ENCODE peak calls at places on chromosomes 11 and 22, in six cellular contexts. Q is neural progenitor cell; S is upper lobe of right lung; L is CD8-positive, alpha-beta memory T cell; I is psoas muscle; U is CD4-positive, alpha-beta memory T cell. P is an unnamed sample.

GRCh38 chr11:9704037-9704436 is 40.2 kb downstream of the SWAP70 start:
- DNase-seq in Q (no peak), S (no peak), L (no peak), I (no peak), U (no peak), P (no peak)

GRCh38 chr22:16955678-16956210 is 52.3 kb downstream of the GAB4 start:
- DNase-seq in Q (no peak), S (no peak), L (no peak), I (no peak), U (no peak), P (no peak)

GRCh38 chr11:65717906-65718305 is 2.7 kb downstream of the RNASEH2C start:
- DNase-seq in Q (no peak), S (no peak), L (no peak), I (no peak), U (no peak), P (no peak)

GRCh38 chr22:20407829-20408228 is 13.9 kb downstream of the ZNF74 start:
- DNase-seq in Q (no peak), S (peak; percentile 12), L (no peak), I (no peak), U (no peak), P (no peak)

GRCh38 chr11:119774180-119774763 is 45.3 kb upstream of the NECTIN1 start:
- DNase-seq in Q (peak; percentile 85), S (peak; percentile 36), L (no peak), I (no peak), U (no peak), P (no peak)

GRCh38 chr11:19777032-19777341 is 64.3 kb downstream of the NAV2 start:
- DNase-seq in Q (peak; percentile 70), S (peak; percentile 79), L (no peak), I (no peak), U (no peak), P (no peak)

GRCh38 chr11:117545706-117546105 is 218.1 kb downstream of the CEP164 start:
- DNase-seq in Q (no peak), S (no peak), L (peak; percentile 23), I (no peak), U (no peak), P (no peak)

GRCh38 chr22:22342697-22343602 is 98.4 kb downstream of the VPREB1 start:
- DNase-seq in Q (peak; percentile 93), S (peak; percentile 80), L (peak; percentile 69), I (no peak), U (peak; percentile 51), P (no peak)

GRCh38 chr22:44151661-44152060 is 29.1 kb upstream of the PARVG start:
- DNase-seq in Q (no peak), S (no peak), L (no peak), I (no peak), U (no peak), P (no peak)

GRCh38 chr11:94553938-94554337 is 10.2 kb downstream of the FUT4 start:
- DNase-seq in Q (no peak), S (no peak), L (no peak), I (no peak), U (no peak), P (no peak)

GRCh38 chr11:32006799-32007388 is 84.0 kb upstream of the RCN1 start:
- DNase-seq in Q (peak; percentile 74), S (no peak), L (no peak), I (no peak), U (peak; percentile 26), P (no peak)

GRCh38 chr22:24526191-24526590 is 28.7 kb downstream of the GUCD1 start:
- DNase-seq in Q (no peak), S (no peak), L (no peak), I (no peak), U (no peak), P (no peak)

GRCh38 chr11:79353706-79354105 is 87.1 kb downstream of the TENM4 start:
- DNase-seq in Q (no peak), S (no peak), L (no peak), I (no peak), U (no peak), P (no peak)

GRCh38 chr22:38965614-38966378 is 8.4 kb downstream of the APOBEC3A start:
- DNase-seq in Q (no peak), S (no peak), L (peak; percentile 36), I (no peak), U (no peak), P (no peak)

GRCh38 chr11:131694526-131695424 is 324.4 kb downstream of the NTM start:
- DNase-seq in Q (peak; percentile 88), S (peak; percentile 90), L (no peak), I (peak; percentile 78), U (peak; percentile 33), P (peak; percentile 78)

GRCh38 chr11:107689317-107690202 is 22.3 kb downstream of the SLN start:
- DNase-seq in Q (peak; percentile 84), S (peak; percentile 77), L (peak; percentile 64), I (peak; percentile 53), U (peak; percentile 40), P (peak; percentile 79)

GRCh38 chr22:45818130-45819085 is 146.8 kb downstream of the ATXN10 start:
- DNase-seq in Q (peak; percentile 51), S (no peak), L (no peak), I (no peak), U (no peak), P (no peak)

GRCh38 chr22:25970348-25970995 is 198.8 kb upstream of the SEZ6L start:
- DNase-seq in Q (peak; percentile 49), S (no peak), L (no peak), I (peak; percentile 22), U (no peak), P (no peak)

GRCh38 chr11:35144103-35144741 is 5.3 kb downstream of the CD44 start:
- DNase-seq in Q (no peak), S (peak; percentile 67), L (peak; percentile 80), I (no peak), U (peak; percentile 67), P (no peak)

GRCh38 chr11:18466402-18466801 is 10.7 kb downstream of the LDHAL6A start:
- DNase-seq in Q (no peak), S (no peak), L (no peak), I (no peak), U (no peak), P (no peak)

GRCh38 chr11:36015806-36016205 is 71.9 kb downstream of the LDLRAD3 start:
- DNase-seq in Q (no peak), S (no peak), L (no peak), I (peak; percentile 56), U (no peak), P (peak; percentile 74)

GRCh38 chr11:57903441-57904123 is 120.1 kb upstream of the OR9Q1 start:
- DNase-seq in Q (no peak), S (no peak), L (no peak), I (peak; percentile 10), U (no peak), P (no peak)

GRCh38 chr11:46435679-46436078 is 44.1 kb upstream of the CHRM4 start:
- DNase-seq in Q (no peak), S (no peak), L (no peak), I (no peak), U (no peak), P (no peak)

GRCh38 chr11:102807921-102808320 is 10.0 kb upstream of the MMP1 start:
- DNase-seq in Q (peak; percentile 77), S (peak; percentile 65), L (no peak), I (no peak), U (no peak), P (no peak)

GRCh38 chr11:34940026-34940677 is 23.7 kb downstream of the PDHX start:
- DNase-seq in Q (no peak), S (no peak), L (no peak), I (no peak), U (no peak), P (no peak)

GRCh38 chr11:3206128-3206921 is 12.3 kb downstream of the MRGPRG start:
- DNase-seq in Q (no peak), S (no peak), L (peak; percentile 22), I (peak; percentile 3), U (no peak), P (no peak)

DNA sequence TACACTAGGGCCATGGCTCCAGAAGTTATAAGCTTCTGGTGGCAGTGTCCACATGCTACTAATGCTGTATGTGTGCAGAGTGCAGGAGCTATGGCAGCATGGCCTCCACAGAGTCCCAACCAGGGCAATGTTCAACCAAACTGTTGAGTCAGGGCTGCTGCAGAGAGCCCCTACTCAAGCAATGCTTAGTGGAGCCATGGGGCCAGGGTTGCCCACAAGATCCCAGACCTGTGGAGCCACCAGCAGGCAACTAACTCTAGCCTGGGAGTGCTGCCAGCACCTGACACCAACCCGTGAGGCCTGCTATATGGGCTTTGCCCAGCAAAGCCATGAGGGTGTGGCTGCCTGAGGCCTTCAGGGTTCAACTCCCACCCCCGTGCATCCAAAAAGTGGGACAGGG is 655.2 kb downstream of the TBC1D22A start:
- DNase-seq in Q (no peak), S (no peak), L (no peak), I (no peak), U (no peak), P (no peak)
- H3K9me3 ChIP-seq in Q (peaks cover 26% of the 10 kb centered on the region), S (no peaks in the 10 kb centered on the region), L (no peaks in the 10 kb centered on the region), I (no peaks in the 10 kb centered on the region), U (no peaks in the 10 kb centered on the region), P (no peaks in the 10 kb centered on the region)

DNA sequence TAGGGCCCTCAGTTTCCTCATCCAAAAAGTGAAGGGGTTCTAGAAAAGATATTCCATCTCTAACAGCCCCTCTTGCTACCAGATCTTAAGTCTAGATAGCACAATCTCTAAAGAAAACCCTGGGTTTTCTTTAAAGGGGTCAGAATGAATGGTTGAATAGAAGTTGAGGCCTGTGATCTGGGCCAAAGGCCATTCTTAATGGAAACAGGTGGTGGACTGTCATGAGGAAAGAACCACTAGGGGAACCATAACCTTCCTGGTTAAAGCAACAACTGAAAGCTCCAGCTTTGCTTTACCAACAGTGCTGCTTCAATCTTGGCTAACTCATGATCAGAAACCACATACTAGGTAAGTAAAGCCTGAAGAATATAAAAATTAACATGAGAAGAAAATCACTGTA is 1.8 kb downstream of the CELF1 start:
- DNase-seq in Q (peak; percentile 63), S (no peak), L (no peak), I (no peak), U (peak; percentile 7), P (no peak)
- H3K27ac ChIP-seq in Q (no peak overlapping the region), S (peak overlapping the region; percentile 93), L (peak overlapping the region; percentile 59), I (peak overlapping the region; percentile 98), U (peak overlapping the region; percentile 88), P (no peak overlapping the region)

DNA sequence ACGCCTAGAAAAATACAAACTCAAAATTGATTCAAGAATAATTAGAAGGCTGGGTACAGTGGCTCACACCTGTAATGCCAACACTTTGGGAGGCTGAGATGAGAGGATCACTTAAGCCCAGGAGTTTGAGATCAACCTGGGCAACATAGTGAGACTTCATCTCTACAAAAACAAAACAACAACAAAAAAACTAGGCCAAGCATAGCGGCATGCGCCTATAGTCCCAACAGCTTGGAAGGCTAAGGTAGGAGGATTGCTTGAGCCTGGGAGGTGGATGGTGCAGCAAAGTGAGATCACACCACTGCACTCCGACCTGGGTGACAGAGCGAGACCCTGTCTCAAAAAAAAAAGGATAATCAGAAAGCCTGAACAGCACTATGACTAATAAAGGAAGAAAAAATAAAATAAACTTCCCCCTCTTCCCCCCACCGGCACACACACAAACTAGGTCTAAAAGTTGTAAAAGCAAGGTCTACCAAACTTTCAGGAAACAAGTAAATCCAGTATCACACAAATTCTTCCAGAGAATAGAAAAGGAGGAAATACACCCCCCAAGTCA is 35.8 kb downstream of the RRAS2 start:
- DNase-seq in Q (no peak), S (no peak), L (no peak), I (no peak), U (no peak), P (no peak)
- H3K4me3 ChIP-seq in Q (no peak overlapping the region), S (no peak overlapping the region), L (no peak overlapping the region), I (no peak overlapping the region), U (no peak overlapping the region), P (no peak overlapping the region)

DNA sequence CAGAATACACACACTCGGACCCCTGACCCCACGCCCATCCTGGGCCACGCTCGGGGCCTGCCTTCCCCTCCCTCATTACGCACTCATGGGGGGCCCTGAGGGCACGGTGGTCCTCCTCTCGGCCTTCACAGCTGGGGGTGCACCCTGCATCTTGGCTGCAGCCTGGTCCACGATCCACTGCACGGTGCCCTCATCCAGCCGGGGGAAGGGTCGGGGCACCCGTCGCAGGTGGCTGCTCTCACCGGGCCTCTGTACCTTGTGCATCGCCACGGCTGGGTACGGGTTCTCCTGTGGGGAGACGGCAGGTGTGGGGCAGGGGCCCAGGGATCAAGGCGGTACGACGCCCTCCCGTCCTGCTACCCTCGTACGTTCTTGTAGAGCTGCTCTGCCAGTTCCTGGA is 10.4 kb downstream of the SBF1 start:
- DNase-seq in Q (no peak), S (no peak), L (no peak), I (no peak), U (no peak), P (no peak)
- H3K9me3 ChIP-seq in Q (no peaks in the 10 kb centered on the region), S (no peaks in the 10 kb centered on the region), L (no peaks in the 10 kb centered on the region), I (no peaks in the 10 kb centered on the region), U (no peaks in the 10 kb centered on the region), P (no peaks in the 10 kb centered on the region)

P was measured in right atrium auricular region.